ENCODE peak calls at places on chromosomes 16 and 17, in nine cellular contexts. One of them, this sample, is unnamed.

GRCh38 chr16:53761967-53762726 is 58.2 kb downstream of the FTO start:
- DNase-seq in breast epithelium: no peak
- DNase-seq in sigmoid colon: no peak
- DNase-seq in cardiac muscle cell: peak; percentile 26
- DNase-seq in iPS DF 6.9: no peak
- DNase-seq in colonic mucosa: no peak
- DNase-seq in A673: no peak
- DNase-seq in IMR-90: no peak
- DNase-seq in testis: no peak
- DNase-seq in this sample: no peak

GRCh38 chr17:2435852-2436251 is 35.0 kb upstream of the MNT start:
- DNase-seq in breast epithelium: no peak
- DNase-seq in sigmoid colon: no peak
- DNase-seq in cardiac muscle cell: no peak
- DNase-seq in iPS DF 6.9: no peak
- DNase-seq in colonic mucosa: no peak
- DNase-seq in A673: no peak
- DNase-seq in IMR-90: no peak
- DNase-seq in testis: no peak
- DNase-seq in this sample: no peak

GRCh38 chr16:51433597-51433996 is 282.5 kb upstream of the SALL1 start:
- DNase-seq in breast epithelium: no peak
- DNase-seq in sigmoid colon: no peak
- DNase-seq in cardiac muscle cell: peak; percentile 16
- DNase-seq in iPS DF 6.9: no peak
- DNase-seq in colonic mucosa: no peak
- DNase-seq in A673: no peak
- DNase-seq in IMR-90: no peak
- DNase-seq in testis: no peak
- DNase-seq in this sample: no peak

GRCh38 chr17:59287887-59288286 is 43.6 kb upstream of the YPEL2 start:
- DNase-seq in breast epithelium: no peak
- DNase-seq in sigmoid colon: no peak
- DNase-seq in cardiac muscle cell: no peak
- DNase-seq in iPS DF 6.9: no peak
- DNase-seq in colonic mucosa: no peak
- DNase-seq in A673: no peak
- DNase-seq in IMR-90: no peak
- DNase-seq in testis: no peak
- DNase-seq in this sample: no peak

GRCh38 chr16:10620120-10620519 is 39.7 kb upstream of the EMP2 start:
- DNase-seq in breast epithelium: no peak
- DNase-seq in sigmoid colon: no peak
- DNase-seq in cardiac muscle cell: no peak
- DNase-seq in iPS DF 6.9: no peak
- DNase-seq in colonic mucosa: no peak
- DNase-seq in A673: no peak
- DNase-seq in IMR-90: no peak
- DNase-seq in testis: no peak
- DNase-seq in this sample: no peak

GRCh38 chr17:58691701-58692238 is at the start of gene TEX14:
- DNase-seq in breast epithelium: no peak
- DNase-seq in sigmoid colon: no peak
- DNase-seq in cardiac muscle cell: no peak
- DNase-seq in iPS DF 6.9: no peak
- DNase-seq in colonic mucosa: no peak
- DNase-seq in A673: no peak
- DNase-seq in IMR-90: no peak
- DNase-seq in testis: peak; percentile 72
- DNase-seq in this sample: no peak

GRCh38 chr17:76071497-76072148 is 694 bp downstream of the SRP68 start:
- DNase-seq in breast epithelium: no peak
- DNase-seq in sigmoid colon: no peak
- DNase-seq in cardiac muscle cell: no peak
- DNase-seq in iPS DF 6.9: no peak
- DNase-seq in colonic mucosa: peak; percentile 41
- DNase-seq in A673: no peak
- DNase-seq in IMR-90: no peak
- DNase-seq in testis: peak; percentile 37
- DNase-seq in this sample: no peak

GRCh38 chr17:69500911-69501429 is 86.5 kb downstream of the MAP2K6 start:
- DNase-seq in breast epithelium: no peak
- DNase-seq in sigmoid colon: no peak
- DNase-seq in cardiac muscle cell: no peak
- DNase-seq in iPS DF 6.9: no peak
- DNase-seq in colonic mucosa: peak; percentile 49
- DNase-seq in A673: no peak
- DNase-seq in IMR-90: no peak
- DNase-seq in testis: no peak
- DNase-seq in this sample: no peak

GRCh38 chr17:79183221-79184158 is 108.9 kb downstream of the ENGASE start:
- DNase-seq in breast epithelium: no peak
- DNase-seq in sigmoid colon: no peak
- DNase-seq in cardiac muscle cell: peak; percentile 25
- DNase-seq in iPS DF 6.9: no peak
- DNase-seq in colonic mucosa: no peak
- DNase-seq in A673: peak; percentile 45
- DNase-seq in IMR-90: no peak
- DNase-seq in testis: peak; percentile 37
- DNase-seq in this sample: no peak

GRCh38 chr16:48676836-48677235 is 66.9 kb upstream of the N4BP1 start:
- DNase-seq in breast epithelium: no peak
- DNase-seq in sigmoid colon: no peak
- DNase-seq in cardiac muscle cell: peak; percentile 42
- DNase-seq in iPS DF 6.9: no peak
- DNase-seq in colonic mucosa: no peak
- DNase-seq in A673: peak; percentile 21
- DNase-seq in IMR-90: peak; percentile 50
- DNase-seq in testis: no peak
- DNase-seq in this sample: no peak

GRCh38 chr16:57263585-57264351 is 18.7 kb downstream of the ARL2BP start:
- DNase-seq in breast epithelium: no peak
- DNase-seq in sigmoid colon: peak; percentile 29
- DNase-seq in cardiac muscle cell: no peak
- DNase-seq in iPS DF 6.9: no peak
- DNase-seq in colonic mucosa: no peak
- DNase-seq in A673: no peak
- DNase-seq in IMR-90: no peak
- DNase-seq in testis: no peak
- DNase-seq in this sample: no peak

GRCh38 chr17:47915667-47916242 is 19.7 kb downstream of the SP2 start:
- DNase-seq in breast epithelium: peak; percentile 67
- DNase-seq in sigmoid colon: no peak
- DNase-seq in cardiac muscle cell: no peak
- DNase-seq in iPS DF 6.9: no peak
- DNase-seq in colonic mucosa: no peak
- DNase-seq in A673: no peak
- DNase-seq in IMR-90: no peak
- DNase-seq in testis: peak; percentile 45
- DNase-seq in this sample: no peak

DNA sequence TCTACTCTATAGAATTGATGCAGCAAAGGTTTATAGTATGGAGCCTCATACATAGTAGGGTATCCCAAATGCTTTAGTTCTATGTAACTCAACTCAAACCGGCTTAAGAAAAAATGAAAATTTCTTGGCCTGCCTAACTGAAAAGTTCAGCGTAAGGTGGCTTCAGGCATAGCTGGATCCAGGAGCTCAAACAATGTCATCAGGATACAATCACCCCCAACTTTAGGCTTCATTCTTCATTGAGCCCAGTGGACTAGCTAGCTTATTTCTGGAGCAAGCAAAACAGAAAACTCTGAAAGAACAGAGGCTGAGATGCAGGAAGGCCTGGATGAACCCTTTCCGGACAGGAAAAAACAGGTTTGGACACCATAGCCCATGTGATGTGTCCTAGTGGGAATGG is 147.5 kb upstream of the HS3ST4 start:
- DNase-seq in breast epithelium: no peak
- DNase-seq in sigmoid colon: no peak
- DNase-seq in cardiac muscle cell: no peak
- DNase-seq in iPS DF 6.9: no peak
- DNase-seq in colonic mucosa: no peak
- DNase-seq in A673: no peak
- DNase-seq in IMR-90: no peak
- DNase-seq in testis: no peak
- DNase-seq in this sample: no peak
- H3K27ac ChIP-seq in breast epithelium: no peak overlapping the region
- H3K27ac ChIP-seq in sigmoid colon: no peak overlapping the region
- H3K27ac ChIP-seq in cardiac muscle cell: no peak overlapping the region
- H3K27ac ChIP-seq in iPS DF 6.9: no peak overlapping the region
- H3K27ac ChIP-seq in colonic mucosa: no peak overlapping the region
- H3K27ac ChIP-seq in A673: no peak overlapping the region
- H3K27ac ChIP-seq in IMR-90: no peak overlapping the region
- H3K27ac ChIP-seq in testis: no peak overlapping the region
- H3K27ac ChIP-seq in this sample: no peak overlapping the region

GRCh38 chr16:8912793-8913192 is 30.6 kb downstream of the LITAFD start:
- DNase-seq in breast epithelium: no peak
- DNase-seq in sigmoid colon: no peak
- DNase-seq in cardiac muscle cell: no peak
- DNase-seq in iPS DF 6.9: no peak
- DNase-seq in colonic mucosa: no peak
- DNase-seq in A673: no peak
- DNase-seq in IMR-90: no peak
- DNase-seq in testis: no peak
- DNase-seq in this sample: no peak

GRCh38 chr16:8916541-8917225 is 34.5 kb downstream of the LITAFD start:
- DNase-seq in breast epithelium: no peak
- DNase-seq in sigmoid colon: no peak
- DNase-seq in cardiac muscle cell: no peak
- DNase-seq in iPS DF 6.9: no peak
- DNase-seq in colonic mucosa: no peak
- DNase-seq in A673: no peak
- DNase-seq in IMR-90: no peak
- DNase-seq in testis: no peak
- DNase-seq in this sample: no peak

GRCh38 chr16:8914098-8914497 is 31.9 kb downstream of the LITAFD start:
- DNase-seq in breast epithelium: no peak
- DNase-seq in sigmoid colon: no peak
- DNase-seq in cardiac muscle cell: no peak
- DNase-seq in iPS DF 6.9: no peak
- DNase-seq in colonic mucosa: no peak
- DNase-seq in A673: no peak
- DNase-seq in IMR-90: no peak
- DNase-seq in testis: no peak
- DNase-seq in this sample: no peak

GRCh38 chr16:8919089-8919933 is 37.2 kb downstream of the LITAFD start:
- DNase-seq in breast epithelium: no peak
- DNase-seq in sigmoid colon: no peak
- DNase-seq in cardiac muscle cell: no peak
- DNase-seq in iPS DF 6.9: no peak
- DNase-seq in colonic mucosa: no peak
- DNase-seq in A673: no peak
- DNase-seq in IMR-90: no peak
- DNase-seq in testis: no peak
- DNase-seq in this sample: no peak

GRCh38 chr16:8915722-8916321 is 33.7 kb downstream of the LITAFD start:
- DNase-seq in breast epithelium: no peak
- DNase-seq in sigmoid colon: no peak
- DNase-seq in cardiac muscle cell: no peak
- DNase-seq in iPS DF 6.9: no peak
- DNase-seq in colonic mucosa: no peak
- DNase-seq in A673: no peak
- DNase-seq in IMR-90: no peak
- DNase-seq in testis: no peak
- DNase-seq in this sample: no peak
- H3K27ac ChIP-seq in breast epithelium: no peak overlapping the region
- H3K27ac ChIP-seq in sigmoid colon: no peak overlapping the region
- H3K27ac ChIP-seq in cardiac muscle cell: no peak overlapping the region
- H3K27ac ChIP-seq in iPS DF 6.9: no peak overlapping the region
- H3K27ac ChIP-seq in colonic mucosa: no peak overlapping the region
- H3K27ac ChIP-seq in A673: no peak overlapping the region
- H3K27ac ChIP-seq in IMR-90: no peak overlapping the region
- H3K27ac ChIP-seq in testis: no peak overlapping the region
- H3K27ac ChIP-seq in this sample: no peak overlapping the region

DNA sequence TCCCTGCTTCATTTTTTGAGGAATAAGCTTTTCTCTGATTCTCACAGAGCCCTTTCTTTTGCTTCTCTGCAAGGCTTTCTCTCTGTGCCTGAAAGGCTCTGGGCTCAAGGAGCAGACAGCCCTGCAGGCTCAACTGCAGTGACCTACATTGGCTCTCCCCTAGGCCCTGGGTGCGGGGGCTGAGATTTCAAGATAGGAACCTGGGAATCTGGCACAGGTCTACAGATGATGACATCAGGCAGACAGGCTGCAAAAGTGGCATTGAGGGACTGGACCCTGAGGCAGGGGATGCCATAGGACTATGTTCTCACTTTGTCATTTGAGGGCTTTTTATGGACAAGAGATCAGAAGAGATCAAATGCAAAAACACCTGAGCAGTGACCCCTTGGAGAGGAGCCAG is 10.1 kb upstream of the NR1D1 start:
- DNase-seq in breast epithelium: peak; percentile 41
- DNase-seq in sigmoid colon: peak; percentile 78
- DNase-seq in cardiac muscle cell: no peak
- DNase-seq in iPS DF 6.9: no peak
- DNase-seq in colonic mucosa: no peak
- DNase-seq in A673: no peak
- DNase-seq in IMR-90: no peak
- DNase-seq in testis: no peak
- DNase-seq in this sample: peak; percentile 33
- H3K27ac ChIP-seq in breast epithelium: peak overlapping the region; percentile 99
- H3K27ac ChIP-seq in sigmoid colon: peak overlapping the region; percentile 99
- H3K27ac ChIP-seq in cardiac muscle cell: peak overlapping the region; percentile 73
- H3K27ac ChIP-seq in iPS DF 6.9: no peak overlapping the region
- H3K27ac ChIP-seq in colonic mucosa: peak overlapping the region; percentile 93
- H3K27ac ChIP-seq in A673: no peak overlapping the region
- H3K27ac ChIP-seq in IMR-90: peak overlapping the region; percentile 76
- H3K27ac ChIP-seq in testis: peak overlapping the region; percentile 99
- H3K27ac ChIP-seq in this sample: no peak overlapping the region

GRCh38 chr16:659618-660017 is 8.3 kb upstream of the RHOT2 start:
- DNase-seq in breast epithelium: no peak
- DNase-seq in sigmoid colon: no peak
- DNase-seq in cardiac muscle cell: no peak
- DNase-seq in iPS DF 6.9: no peak
- DNase-seq in colonic mucosa: no peak
- DNase-seq in A673: no peak
- DNase-seq in IMR-90: no peak
- DNase-seq in testis: no peak
- DNase-seq in this sample: no peak

GRCh38 chr16:658679-659571 is 9.0 kb upstream of the RHOT2 start:
- DNase-seq in breast epithelium: no peak
- DNase-seq in sigmoid colon: no peak
- DNase-seq in cardiac muscle cell: no peak
- DNase-seq in iPS DF 6.9: no peak
- DNase-seq in colonic mucosa: no peak
- DNase-seq in A673: no peak
- DNase-seq in IMR-90: no peak
- DNase-seq in testis: no peak
- DNase-seq in this sample: no peak

GRCh38 chr16:661184-661821 is 6.6 kb upstream of the RHOT2 start:
- DNase-seq in breast epithelium: no peak
- DNase-seq in sigmoid colon: no peak
- DNase-seq in cardiac muscle cell: no peak
- DNase-seq in iPS DF 6.9: no peak
- DNase-seq in colonic mucosa: no peak
- DNase-seq in A673: no peak
- DNase-seq in IMR-90: no peak
- DNase-seq in testis: no peak
- DNase-seq in this sample: no peak

GRCh38 chr16:660459-661183 is 7.3 kb upstream of the RHOT2 start:
- DNase-seq in breast epithelium: peak; percentile 83
- DNase-seq in sigmoid colon: peak; percentile 96
- DNase-seq in cardiac muscle cell: peak; percentile 86
- DNase-seq in iPS DF 6.9: no peak
- DNase-seq in colonic mucosa: peak; percentile 92
- DNase-seq in A673: peak; percentile 78
- DNase-seq in IMR-90: peak; percentile 77
- DNase-seq in testis: peak; percentile 94
- DNase-seq in this sample: peak; percentile 58

GRCh38 chr16:660132-660458 is 7.8 kb upstream of the RHOT2 start:
- DNase-seq in breast epithelium: no peak
- DNase-seq in sigmoid colon: no peak
- DNase-seq in cardiac muscle cell: no peak
- DNase-seq in iPS DF 6.9: no peak
- DNase-seq in colonic mucosa: no peak
- DNase-seq in A673: no peak
- DNase-seq in IMR-90: no peak
- DNase-seq in testis: no peak
- DNase-seq in this sample: no peak
- H3K27ac ChIP-seq in breast epithelium: peak overlapping the region; percentile 60
- H3K27ac ChIP-seq in sigmoid colon: peak overlapping the region; percentile 71
- H3K27ac ChIP-seq in cardiac muscle cell: no peak overlapping the region
- H3K27ac ChIP-seq in iPS DF 6.9: no peak overlapping the region
- H3K27ac ChIP-seq in colonic mucosa: peak overlapping the region; percentile 71
- H3K27ac ChIP-seq in A673: no peak overlapping the region
- H3K27ac ChIP-seq in IMR-90: no peak overlapping the region
- H3K27ac ChIP-seq in testis: peak overlapping the region; percentile 36
- H3K27ac ChIP-seq in this sample: no peak overlapping the region

This sample was measured in CD8-positive, alpha-beta memory T cell.